ENCODE peak calls at places on chromosomes 2 and 18, in five cellular contexts. One of them, this sample, is unnamed.

GRCh38 chr2:240256704-240257637 is 116.5 kb upstream of the OTOS start:
- DNase-seq in sigmoid colon: no peak
- DNase-seq in hepatocyte: no peak
- DNase-seq in heart right ventricle: no peak
- DNase-seq in WERI-Rb-1: no peak
- DNase-seq in this sample: no peak

GRCh38 chr2:54999182-54999581 is 51.1 kb downstream of the RTN4 start:
- DNase-seq in sigmoid colon: no peak
- DNase-seq in heart right ventricle: no peak
- DNase-seq in WERI-Rb-1: no peak
- DNase-seq in hepatocyte: no peak
- DNase-seq in this sample: peak; percentile 44

GRCh38 chr2:65033178-65033577 is 23.0 kb upstream of the CEP68 start:
- DNase-seq in hepatocyte: no peak
- DNase-seq in heart right ventricle: no peak
- DNase-seq in WERI-Rb-1: no peak
- DNase-seq in sigmoid colon: no peak
- DNase-seq in this sample: no peak

GRCh38 chr2:207939342-207940108 is 85.8 kb downstream of the PLEKHM3 start:
- DNase-seq in heart right ventricle: no peak
- DNase-seq in sigmoid colon: no peak
- DNase-seq in hepatocyte: peak; percentile 17
- DNase-seq in WERI-Rb-1: no peak
- DNase-seq in this sample: peak; percentile 71

GRCh38 chr2:10188729-10189305 is 66.3 kb downstream of the RRM2 start:
- DNase-seq in WERI-Rb-1: no peak
- DNase-seq in sigmoid colon: no peak
- DNase-seq in hepatocyte: no peak
- DNase-seq in heart right ventricle: no peak
- DNase-seq in this sample: no peak

GRCh38 chr2:112683550-112684414 is 37.0 kb upstream of the NT5DC4 start:
- DNase-seq in sigmoid colon: no peak
- DNase-seq in hepatocyte: no peak
- DNase-seq in WERI-Rb-1: no peak
- DNase-seq in heart right ventricle: no peak
- DNase-seq in this sample: no peak

GRCh38 chr2:165777522-165778186 is 16.4 kb downstream of the GALNT3 start:
- DNase-seq in heart right ventricle: no peak
- DNase-seq in hepatocyte: no peak
- DNase-seq in sigmoid colon: no peak
- DNase-seq in WERI-Rb-1: no peak
- DNase-seq in this sample: no peak

GRCh38 chr2:240387669-240388358 is 47.6 kb upstream of the GPC1 start:
- DNase-seq in WERI-Rb-1: no peak
- DNase-seq in sigmoid colon: peak; percentile 81
- DNase-seq in hepatocyte: peak; percentile 69
- DNase-seq in heart right ventricle: peak; percentile 60
- DNase-seq in this sample: peak; percentile 77

GRCh38 chr18:78221496-78221895 is 758.1 kb upstream of the SALL3 start:
- DNase-seq in heart right ventricle: no peak
- DNase-seq in WERI-Rb-1: no peak
- DNase-seq in hepatocyte: no peak
- DNase-seq in sigmoid colon: no peak
- DNase-seq in this sample: no peak

GRCh38 chr2:24830351-24830750 is 37.1 kb downstream of the CENPO start:
- DNase-seq in sigmoid colon: peak; percentile 47
- DNase-seq in WERI-Rb-1: no peak
- DNase-seq in hepatocyte: no peak
- DNase-seq in heart right ventricle: no peak
- DNase-seq in this sample: peak; percentile 7

GRCh38 chr2:129690049-129690448 is 289.4 kb upstream of the RAB6C start:
- DNase-seq in hepatocyte: no peak
- DNase-seq in sigmoid colon: no peak
- DNase-seq in WERI-Rb-1: no peak
- DNase-seq in heart right ventricle: no peak
- DNase-seq in this sample: no peak

GRCh38 chr2:103401621-103402020 is 639.8 kb downstream of the TMEM182 start:
- DNase-seq in sigmoid colon: no peak
- DNase-seq in hepatocyte: peak; percentile 90
- DNase-seq in heart right ventricle: no peak
- DNase-seq in WERI-Rb-1: no peak
- DNase-seq in this sample: peak; percentile 40

GRCh38 chr18:66616523-66616983 is 12.7 kb upstream of the CDH19 start:
- DNase-seq in hepatocyte: peak; percentile 29
- DNase-seq in sigmoid colon: no peak
- DNase-seq in WERI-Rb-1: no peak
- DNase-seq in heart right ventricle: no peak
- DNase-seq in this sample: peak; percentile 29

GRCh38 chr2:241613018-241613780 is 23.8 kb downstream of the THAP4 start:
- DNase-seq in sigmoid colon: peak; percentile 62
- DNase-seq in WERI-Rb-1: no peak
- DNase-seq in hepatocyte: no peak
- DNase-seq in heart right ventricle: no peak
- DNase-seq in this sample: no peak

GRCh38 chr2:153858250-153858649 is 13.5 kb upstream of the GALNT13 start:
- DNase-seq in heart right ventricle: no peak
- DNase-seq in hepatocyte: no peak
- DNase-seq in sigmoid colon: no peak
- DNase-seq in WERI-Rb-1: no peak
- DNase-seq in this sample: no peak

GRCh38 chr2:40210344-40210967 is 241.4 kb downstream of the SLC8A1 start:
- DNase-seq in sigmoid colon: no peak
- DNase-seq in hepatocyte: no peak
- DNase-seq in heart right ventricle: no peak
- DNase-seq in WERI-Rb-1: no peak
- DNase-seq in this sample: no peak

GRCh38 chr2:16278421-16279200 is 338.3 kb downstream of the MYCN start:
- DNase-seq in heart right ventricle: no peak
- DNase-seq in WERI-Rb-1: no peak
- DNase-seq in hepatocyte: no peak
- DNase-seq in sigmoid colon: no peak
- DNase-seq in this sample: no peak

GRCh38 chr2:181077128-181077709 is 96.8 kb downstream of the UBE2E3 start:
- DNase-seq in heart right ventricle: no peak
- DNase-seq in hepatocyte: peak; percentile 61
- DNase-seq in WERI-Rb-1: no peak
- DNase-seq in sigmoid colon: no peak
- DNase-seq in this sample: peak; percentile 55

GRCh38 chr2:205984381-205984780 is 101.6 kb downstream of the INO80D start:
- DNase-seq in WERI-Rb-1: no peak
- DNase-seq in heart right ventricle: no peak
- DNase-seq in sigmoid colon: no peak
- DNase-seq in hepatocyte: no peak
- DNase-seq in this sample: no peak

GRCh38 chr2:29420484-29420883 is 305.3 kb downstream of the CLIP4 start:
- DNase-seq in WERI-Rb-1: no peak
- DNase-seq in heart right ventricle: no peak
- DNase-seq in hepatocyte: no peak
- DNase-seq in sigmoid colon: no peak
- DNase-seq in this sample: no peak

GRCh38 chr2:209368924-209369323 is 54.9 kb upstream of the MAP2 start:
- DNase-seq in WERI-Rb-1: no peak
- DNase-seq in heart right ventricle: no peak
- DNase-seq in sigmoid colon: no peak
- DNase-seq in hepatocyte: peak; percentile 81
- DNase-seq in this sample: peak; percentile 100

GRCh38 chr18:76578571-76579300 is 83.7 kb upstream of the ZNF516 start:
- DNase-seq in heart right ventricle: no peak
- DNase-seq in sigmoid colon: no peak
- DNase-seq in hepatocyte: no peak
- DNase-seq in WERI-Rb-1: no peak
- DNase-seq in this sample: no peak

GRCh38 chr2:181158453-181158852 is 178.0 kb downstream of the UBE2E3 start:
- DNase-seq in heart right ventricle: no peak
- DNase-seq in WERI-Rb-1: no peak
- DNase-seq in hepatocyte: no peak
- DNase-seq in sigmoid colon: no peak
- DNase-seq in this sample: no peak

GRCh38 chr2:73069041-73069854 is 2.3 kb downstream of the SFXN5 start:
- DNase-seq in WERI-Rb-1: no peak
- DNase-seq in heart right ventricle: no peak
- DNase-seq in sigmoid colon: no peak
- DNase-seq in hepatocyte: peak; percentile 9
- DNase-seq in this sample: no peak

DNA sequence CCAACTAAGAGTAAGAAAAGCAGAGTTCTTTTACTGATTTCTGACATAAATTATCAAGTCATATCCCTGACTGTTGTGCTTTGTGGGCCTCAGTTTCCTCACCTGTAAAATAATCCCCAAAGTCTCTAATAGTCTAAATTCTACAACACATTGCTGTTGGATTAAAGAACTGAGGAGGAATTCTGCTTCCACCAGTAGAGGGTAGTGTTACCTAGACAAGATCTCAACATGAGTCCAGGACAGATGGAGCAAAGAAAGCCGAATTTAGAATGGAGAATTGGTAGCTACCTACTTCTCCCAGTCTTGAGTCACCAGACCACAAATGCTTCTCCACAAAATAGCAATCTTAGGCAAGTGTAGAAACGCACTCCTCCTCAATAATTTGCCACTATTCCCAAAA is 462.5 kb upstream of the FSHR start:
- DNase-seq in sigmoid colon: no peak
- DNase-seq in hepatocyte: peak; percentile 40
- DNase-seq in heart right ventricle: no peak
- DNase-seq in WERI-Rb-1: peak; percentile 19
- DNase-seq in this sample: peak; percentile 39
- TF ChIP-seq CTCF in sigmoid colon: peak; percentile 25
- TF ChIP-seq CTCF in hepatocyte: peak; percentile 62
- TF ChIP-seq CTCF in heart right ventricle: peak; percentile 39
- TF ChIP-seq CTCF in WERI-Rb-1: peak; percentile 75
- TF ChIP-seq CTCF in this sample: peak; percentile 41

GRCh38 chr2:120991401-120991800 is 255.7 kb downstream of the GLI2 start:
- DNase-seq in heart right ventricle: no peak
- DNase-seq in WERI-Rb-1: no peak
- DNase-seq in hepatocyte: no peak
- DNase-seq in sigmoid colon: no peak
- DNase-seq in this sample: no peak
- H3K36me3 ChIP-seq in heart right ventricle: no peaks in the 10 kb centered on the region
- H3K36me3 ChIP-seq in WERI-Rb-1: no peaks in the 10 kb centered on the region
- H3K36me3 ChIP-seq in hepatocyte: no peaks in the 10 kb centered on the region
- H3K36me3 ChIP-seq in sigmoid colon: peaks cover 44% of the 10 kb centered on the region
- H3K36me3 ChIP-seq in this sample: no peaks in the 10 kb centered on the region

GRCh38 chr2:182911813-182912517 is 45.5 kb upstream of the FRZB start:
- DNase-seq in sigmoid colon: no peak
- DNase-seq in heart right ventricle: no peak
- DNase-seq in hepatocyte: no peak
- DNase-seq in WERI-Rb-1: no peak
- DNase-seq in this sample: no peak

GRCh38 chr2:182915369-182916326 is 49.2 kb upstream of the FRZB start:
- DNase-seq in heart right ventricle: no peak
- DNase-seq in WERI-Rb-1: no peak
- DNase-seq in hepatocyte: peak; percentile 35
- DNase-seq in sigmoid colon: no peak
- DNase-seq in this sample: peak; percentile 72

GRCh38 chr2:182912518-182912915 is 46.1 kb upstream of the FRZB start:
- DNase-seq in hepatocyte: no peak
- DNase-seq in heart right ventricle: no peak
- DNase-seq in sigmoid colon: no peak
- DNase-seq in WERI-Rb-1: no peak
- DNase-seq in this sample: no peak

GRCh38 chr2:182914852-182915251 is 48.4 kb upstream of the FRZB start:
- DNase-seq in heart right ventricle: no peak
- DNase-seq in WERI-Rb-1: no peak
- DNase-seq in hepatocyte: no peak
- DNase-seq in sigmoid colon: no peak
- DNase-seq in this sample: no peak

DNA sequence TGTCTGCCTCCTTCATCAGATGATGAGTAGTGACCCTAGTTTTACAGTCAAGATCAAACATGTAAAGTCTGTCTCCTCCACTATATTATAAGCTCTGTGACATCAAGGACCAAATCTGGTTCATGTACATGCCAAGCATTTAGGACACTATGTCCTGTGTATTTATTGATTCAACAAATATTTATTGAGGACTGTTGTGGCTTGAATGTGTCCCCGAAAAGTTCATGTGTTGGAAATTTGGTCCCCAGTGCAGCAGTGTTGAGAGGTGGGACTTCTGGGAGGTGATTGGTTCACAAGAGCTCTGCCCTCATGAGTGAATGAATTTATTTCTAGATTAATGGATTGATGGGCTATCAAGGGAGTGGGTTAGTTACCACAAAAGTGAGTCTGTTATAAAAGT is 46.6 kb upstream of the FRZB start:
- DNase-seq in sigmoid colon: no peak
- DNase-seq in hepatocyte: no peak
- DNase-seq in heart right ventricle: no peak
- DNase-seq in WERI-Rb-1: no peak
- DNase-seq in this sample: no peak
- H3K4me3 ChIP-seq in sigmoid colon: no peak overlapping the region
- H3K4me3 ChIP-seq in hepatocyte: no peak overlapping the region
- H3K4me3 ChIP-seq in heart right ventricle: no peak overlapping the region
- H3K4me3 ChIP-seq in WERI-Rb-1: no peak overlapping the region
- H3K4me3 ChIP-seq in this sample: no peak overlapping the region

GRCh38 chr2:43837033-43837432 is 1.6 kb downstream of the ABCG5 start:
- DNase-seq in hepatocyte: no peak
- DNase-seq in WERI-Rb-1: no peak
- DNase-seq in heart right ventricle: no peak
- DNase-seq in sigmoid colon: no peak
- DNase-seq in this sample: no peak

GRCh38 chr2:43832457-43832856 is 6.2 kb downstream of the ABCG5 start:
- DNase-seq in WERI-Rb-1: no peak
- DNase-seq in hepatocyte: no peak
- DNase-seq in sigmoid colon: no peak
- DNase-seq in heart right ventricle: no peak
- DNase-seq in this sample: peak; percentile 21

GRCh38 chr2:43826305-43827250 is 12.1 kb downstream of the ABCG5 start:
- DNase-seq in heart right ventricle: no peak
- DNase-seq in hepatocyte: no peak
- DNase-seq in WERI-Rb-1: no peak
- DNase-seq in sigmoid colon: no peak
- DNase-seq in this sample: no peak

GRCh38 chr2:43825841-43826240 is 12.8 kb downstream of the ABCG5 start:
- DNase-seq in WERI-Rb-1: no peak
- DNase-seq in heart right ventricle: no peak
- DNase-seq in hepatocyte: no peak
- DNase-seq in sigmoid colon: no peak
- DNase-seq in this sample: no peak

DNA sequence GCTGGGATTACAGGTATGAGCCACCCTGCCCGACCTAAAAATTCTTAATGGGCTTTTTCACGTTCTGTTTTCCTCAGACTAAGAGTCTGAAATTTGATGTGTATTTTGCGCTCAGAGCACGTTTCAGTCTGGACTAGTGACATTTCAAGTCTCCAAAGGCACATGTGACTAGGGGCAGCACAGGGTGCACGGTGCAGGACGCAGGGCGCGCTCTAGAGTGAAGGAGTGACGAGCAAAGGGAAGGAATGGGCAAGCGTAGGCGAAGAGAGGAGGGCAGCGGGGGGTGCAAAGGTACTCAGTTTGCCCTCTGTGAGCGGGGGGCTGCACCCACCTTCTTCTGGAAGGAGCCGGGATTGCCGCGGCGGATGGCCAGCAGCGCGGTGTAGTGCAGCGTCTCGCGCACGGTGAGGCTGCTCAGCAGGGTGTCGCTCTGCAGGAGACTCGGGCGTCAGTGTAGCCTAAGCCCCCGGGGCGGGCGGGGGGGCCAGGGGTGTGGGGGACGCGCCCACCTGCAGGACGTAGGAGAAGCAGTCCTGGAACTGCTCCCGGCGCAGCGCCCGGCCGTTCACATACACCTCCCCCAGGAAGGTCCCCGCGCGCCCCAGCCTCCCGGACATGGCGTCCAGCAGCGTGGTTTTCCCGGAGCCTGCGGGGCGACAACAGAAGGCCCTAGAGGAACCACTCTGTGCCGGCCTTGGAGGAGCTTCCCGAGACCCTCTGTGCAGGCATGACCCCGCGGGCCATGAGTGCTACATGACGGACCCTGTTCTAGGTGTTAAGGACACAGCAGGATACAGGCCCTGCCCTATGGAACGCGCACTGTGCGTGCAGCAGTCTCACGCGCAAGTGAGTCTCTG is 7.0 kb downstream of the ABCG5 start:
- DNase-seq in heart right ventricle: no peak
- DNase-seq in hepatocyte: no peak
- DNase-seq in WERI-Rb-1: peak; percentile 43
- DNase-seq in sigmoid colon: no peak
- DNase-seq in this sample: no peak
- TF ChIP-seq CTCF in heart right ventricle: no peak
- TF ChIP-seq CTCF in hepatocyte: no peak
- TF ChIP-seq CTCF in WERI-Rb-1: no peak
- TF ChIP-seq CTCF in sigmoid colon: no peak
- TF ChIP-seq CTCF in this sample: no peak

This sample was measured in bronchial epithelial cell.